ENCODE peak calls at places on chromosome 5, in eight cellular contexts. K is psoas muscle; A is Panc1; I is GM23338; O is aorta; L is neuronal stem cell; P is HCT116; W is CD8-positive, alpha-beta memory T cell. C is an unnamed sample. For H3K4me1, the result is how much of the 10 kb centered on the place peaks cover.

GRCh38 chr5:110590187-110590586 is 136.3 kb downstream of the TMEM232 start:
- DNase-seq in I (peak), O (no peak), W (no peak), A (peak), K (no peak), L (no peak), P (peak), C (no peak)

GRCh38 chr5:52840286-52841050 is 52.8 kb downstream of the ITGA1 start:
- DNase-seq in L (no peak), O (no peak), A (no peak), K (no peak), I (no peak), P (no peak), W (no peak), C (no peak)

GRCh38 chr5:98588225-98588624 is 185.2 kb upstream of the RGMB start:
- DNase-seq in L (no peak), I (no peak), A (no peak), P (no peak), K (no peak), W (no peak), O (no peak), C (no peak)

GRCh38 chr5:52497133-52497693 is 290.5 kb upstream of the ITGA1 start:
- DNase-seq in A (no peak), L (no peak), W (no peak), P (no peak), I (no peak), K (no peak), O (no peak), C (no peak)

GRCh38 chr5:164962302-164962961 is 1457.0 kb downstream of the MAT2B start:
- DNase-seq in L (no peak), W (no peak), P (no peak), I (no peak), K (no peak), A (no peak), O (no peak), C (no peak)

GRCh38 chr5:17020586-17021362 is 84.7 kb upstream of the MYO10 start:
- DNase-seq in W (no peak), K (no peak), O (no peak), L (no peak), I (no peak), P (no peak), A (no peak), C (no peak)

GRCh38 chr5:102539598-102539997 is 40.8 kb upstream of the SLCO6A1 start:
- DNase-seq in L (no peak), O (no peak), P (no peak), I (no peak), K (no peak), W (no peak), A (no peak), C (no peak)

GRCh38 chr5:65737842-65738241 is 15.8 kb downstream of the NLN start:
- DNase-seq in I (no peak), O (no peak), L (no peak), P (no peak), W (no peak), K (no peak), A (no peak), C (no peak)

GRCh38 chr5:128825826-128826225 is 139.5 kb upstream of the SLC27A6 start:
- DNase-seq in O (no peak), I (no peak), K (no peak), A (no peak), L (no peak), P (no peak), W (no peak), C (no peak)

GRCh38 chr5:56763711-56764466 is 51.5 kb upstream of the MAP3K1 start:
- DNase-seq in O (no peak), K (no peak), P (no peak), W (no peak), I (no peak), L (no peak), A (no peak), C (no peak)

GRCh38 chr5:123283031-123283430 is 140.2 kb downstream of the CEP120 start:
- DNase-seq in I (no peak), P (no peak), K (no peak), W (no peak), A (no peak), L (no peak), O (no peak), C (no peak)

GRCh38 chr5:158614951-158615350 is 484.8 kb downstream of the EBF1 start:
- DNase-seq in I (no peak), P (no peak), A (no peak), K (no peak), O (no peak), L (no peak), W (no peak), C (no peak)

GRCh38 chr5:60960591-60960990 is 15.6 kb downstream of the NDUFAF2 start:
- DNase-seq in K (no peak), O (no peak), L (no peak), A (no peak), I (peak), W (no peak), P (peak), C (no peak)

GRCh38 chr5:66994790-66995189 is 201.8 kb downstream of the CD180 start:
- DNase-seq in K (no peak), A (no peak), P (no peak), W (no peak), I (no peak), L (no peak), O (no peak), C (no peak)

GRCh38 chr5:104385901-104386300 is 823.3 kb upstream of the NUDT12 start:
- DNase-seq in L (no peak), I (no peak), A (no peak), K (no peak), W (no peak), O (no peak), P (no peak), C (no peak)

GRCh38 chr5:25858019-25858418 is 1180.4 kb downstream of the CDH9 start:
- DNase-seq in I (peak), A (no peak), O (no peak), K (no peak), L (no peak), P (no peak), W (no peak), C (peak)

GRCh38 chr5:16656561-16657191 is 39.9 kb upstream of the RETREG1 start:
- DNase-seq in A (no peak), O (no peak), P (no peak), W (no peak), K (no peak), L (no peak), I (no peak), C (no peak)

GRCh38 chr5:64800926-64801325 is 32.2 kb downstream of the CWC27 start:
- DNase-seq in I (no peak), W (no peak), K (no peak), O (no peak), A (no peak), P (no peak), L (no peak), C (no peak)

GRCh38 chr5:41629897-41630296 is 119.5 kb upstream of the PLCXD3 start:
- DNase-seq in O (no peak), A (no peak), L (no peak), W (no peak), P (no peak), I (no peak), K (no peak), C (no peak)

GRCh38 chr5:73218552-73219171 is 45.7 kb downstream of the TMEM174 start:
- DNase-seq in A (no peak), W (no peak), L (no peak), I (peak), K (no peak), P (peak), O (no peak), C (peak)

GRCh38 chr5:26719824-26720223 is 318.6 kb downstream of the CDH9 start:
- DNase-seq in P (no peak), W (no peak), I (no peak), L (no peak), K (no peak), O (no peak), A (no peak), C (no peak)

GRCh38 chr5:31113666-31114065 is 79.8 kb upstream of the CDH6 start:
- DNase-seq in W (no peak), O (no peak), K (no peak), L (no peak), P (no peak), A (no peak), I (no peak), C (no peak)

GRCh38 chr5:854217-854616 is 3.4 kb upstream of the ZDHHC11 start:
- DNase-seq in L (no peak), W (no peak), K (no peak), P (no peak), A (no peak), O (no peak), I (no peak), C (no peak)

GRCh38 chr5:128304121-128304520 is 220.6 kb downstream of the SLC12A2 start:
- DNase-seq in I (no peak), A (no peak), L (no peak), O (no peak), W (no peak), P (no peak), K (no peak), C (no peak)

GRCh38 chr5:144390133-144390532 is 219.5 kb downstream of the KCTD16 start:
- DNase-seq in O (no peak), L (no peak), P (no peak), W (no peak), K (no peak), A (no peak), I (peak), C (peak)

GRCh38 chr5:93576994-93577575 is 3.9 kb downstream of the NR2F1-AS1 start:
- DNase-seq in P (no peak), O (no peak), A (no peak), L (no peak), W (no peak), K (no peak), I (peak), C (no peak)

GRCh38 chr5:76785493-76785892 is 33.3 kb upstream of the F2RL1 start:
- DNase-seq in A (no peak), P (peak), O (no peak), K (no peak), W (no peak), I (no peak), L (no peak), C (no peak)

GRCh38 chr5:92863666-92864065 is 717.4 kb downstream of the NR2F1-AS1 start:
- DNase-seq in P (no peak), L (no peak), O (no peak), A (no peak), W (no peak), K (no peak), I (no peak), C (no peak)

GRCh38 chr5:140391732-140392131 is 9.9 kb upstream of the ANKHD1 start:
- DNase-seq in O (no peak), K (no peak), L (no peak), W (no peak), I (no peak), A (no peak), P (peak), C (no peak)

GRCh38 chr5:61123145-61123544 is 39.1 kb downstream of the SMIM15 start:
- DNase-seq in A (no peak), K (no peak), L (no peak), W (no peak), I (no peak), O (no peak), P (no peak), C (no peak)

GRCh38 chr5:79070002-79070567 is 518 bp downstream of the BHMT2 start:
- DNase-seq in L (no peak), P (no peak), O (peak), K (peak), W (no peak), I (peak), A (no peak), C (no peak)

GRCh38 chr5:38672059-38672791 is 115.8 kb upstream of the LIFR start:
- DNase-seq in P (no peak), I (no peak), W (no peak), A (no peak), L (no peak), K (no peak), O (no peak), C (peak)

GRCh38 chr5:19891658-19892057 is 96.3 kb downstream of the CDH18 start:
- DNase-seq in I (no peak), L (no peak), A (peak), K (no peak), O (no peak), P (no peak), W (no peak), C (no peak)

GRCh38 chr5:83370957-83371356 is 100.6 kb upstream of the VCAN start:
- DNase-seq in L (peak), W (no peak), O (no peak), P (no peak), K (no peak), I (no peak), A (no peak), C (no peak)

GRCh38 chr5:83377131-83377865 is 94.2 kb upstream of the VCAN start:
- DNase-seq in O (no peak), K (no peak), W (no peak), L (no peak), A (no peak), I (no peak), P (no peak), C (no peak)

GRCh38 chr5:83375049-83375710 is 96.4 kb upstream of the VCAN start:
- DNase-seq in I (no peak), W (no peak), O (no peak), K (no peak), P (no peak), A (no peak), L (no peak), C (no peak)

GRCh38 chr5:83376461-83376860 is 95.1 kb upstream of the VCAN start:
- DNase-seq in O (no peak), P (no peak), I (no peak), L (no peak), W (no peak), A (no peak), K (no peak), C (no peak)

GRCh38 chr5:83374547-83374946 is 97.0 kb upstream of the VCAN start:
- DNase-seq in L (no peak), O (no peak), W (no peak), A (no peak), I (no peak), K (no peak), P (no peak), C (no peak)
- H3K27ac ChIP-seq in L (no peak), O (no peak), W (no peak), A (no peak), I (no peak), K (no peak), P (no peak), C (no peak)

DNA sequence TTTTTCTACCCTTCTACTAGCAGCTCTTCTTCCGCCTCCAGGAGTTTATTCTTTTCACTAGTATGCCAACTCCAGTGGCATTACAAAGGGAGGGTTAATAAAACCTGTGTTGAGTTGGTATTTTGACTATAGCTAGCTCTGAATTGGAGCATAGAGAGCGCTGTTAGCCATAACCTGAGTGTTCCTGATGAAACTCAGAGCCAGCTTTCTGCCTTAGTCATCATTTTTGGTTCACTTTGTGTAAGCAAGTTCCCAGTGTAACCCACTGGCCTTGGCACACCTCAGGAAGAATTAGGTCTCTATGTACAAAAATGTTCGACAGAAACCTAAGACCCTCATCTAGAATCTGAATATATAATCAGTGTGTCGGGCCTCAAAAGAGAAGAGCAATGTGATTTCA is 238.9 kb downstream of the NR3C1 start:
- DNase-seq in P (no peak), O (no peak), A (no peak), L (no peak), K (no peak), I (no peak), W (no peak), C (no peak)
- H3K4me1 ChIP-seq in P (under half), O (under half), A (under half), L (under half), K (under half), I (under half), W (under half), C (under half)

GRCh38 chr5:2753452-2754409 is 2.3 kb upstream of the IRX2 start:
- DNase-seq in O (no peak), L (no peak), I (peak), W (no peak), A (no peak), P (no peak), K (no peak), C (peak)
- H3K4me3 ChIP-seq in O (no peak), L (peak), I (peak), W (no peak), A (no peak), P (no peak), K (no peak), C (no peak)

GRCh38 chr5:35659556-35659955 is 41.9 kb downstream of the SPEF2 start:
- DNase-seq in W (no peak), A (no peak), O (no peak), I (no peak), L (no peak), P (no peak), K (no peak), C (no peak)
- H3K27ac ChIP-seq in W (no peak), A (no peak), O (no peak), I (no peak), L (no peak), P (no peak), K (no peak), C (no peak)

DNA sequence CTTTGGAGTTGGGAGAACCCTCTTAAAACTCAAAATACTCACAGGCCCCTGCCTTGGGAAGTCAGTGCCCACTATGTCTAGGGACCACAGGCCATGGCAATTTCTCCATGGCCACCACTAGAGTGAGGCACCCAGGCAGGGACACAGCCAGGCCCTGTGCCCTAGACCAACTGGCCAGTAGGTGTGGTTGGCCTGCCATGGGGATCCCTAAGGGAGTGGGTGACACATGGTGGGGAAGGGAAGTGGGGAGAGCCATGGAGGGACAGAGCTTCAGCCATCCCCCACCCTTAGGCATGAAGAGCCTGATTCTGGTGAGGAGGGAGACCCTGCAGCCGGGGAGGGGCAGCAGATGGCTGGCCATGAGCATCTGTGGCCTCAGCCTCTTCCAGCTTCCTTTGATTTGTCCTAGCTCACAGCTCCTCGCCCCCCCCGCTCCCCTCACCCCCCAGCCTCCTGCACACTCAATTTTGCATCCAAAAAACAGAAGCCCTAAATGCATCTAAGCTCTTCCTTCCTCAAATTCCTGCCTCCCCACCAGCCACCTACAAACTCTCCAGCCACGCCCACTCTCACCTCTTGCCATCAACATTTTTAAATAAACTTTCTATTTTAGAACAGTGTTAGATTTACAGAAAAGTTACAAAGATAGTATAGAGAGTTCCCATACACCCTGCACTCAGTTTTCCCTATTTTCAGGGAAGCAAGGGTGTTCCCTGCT is 1.6 kb upstream of the DBN1 start:
- DNase-seq in P (no peak), K (no peak), I (no peak), L (no peak), W (no peak), A (no peak), O (no peak), C (no peak)
- H3K4me1 ChIP-seq in P (under half), K (under half), I (under half), L (under half), W (under half), A (under half), O (under half), C (under half)

GRCh38 chr5:172186114-172186695 is 1.8 kb downstream of the STK10 start:
- DNase-seq in W (no peak), L (no peak), P (no peak), K (no peak), O (no peak), I (no peak), A (no peak), C (no peak)
- H3K4me3 ChIP-seq in W (peak), L (no peak), P (peak), K (peak), O (no peak), I (peak), A (peak), C (peak)

GRCh38 chr5:74953601-74953960 is 87.4 kb upstream of the FAM169A start:
- DNase-seq in A (no peak), K (no peak), W (no peak), O (no peak), P (no peak), I (no peak), L (no peak), C (no peak)

GRCh38 chr5:74951855-74952254 is 85.7 kb upstream of the FAM169A start:
- DNase-seq in I (no peak), P (no peak), O (no peak), A (no peak), W (no peak), L (no peak), K (no peak), C (no peak)

GRCh38 chr5:74949976-74950375 is 83.8 kb upstream of the FAM169A start:
- DNase-seq in W (no peak), L (no peak), K (no peak), O (no peak), I (no peak), P (no peak), A (no peak), C (no peak)

GRCh38 chr5:74952406-74952805 is 86.2 kb upstream of the FAM169A start:
- DNase-seq in W (no peak), O (no peak), K (no peak), I (no peak), L (no peak), A (no peak), P (no peak), C (no peak)

DNA sequence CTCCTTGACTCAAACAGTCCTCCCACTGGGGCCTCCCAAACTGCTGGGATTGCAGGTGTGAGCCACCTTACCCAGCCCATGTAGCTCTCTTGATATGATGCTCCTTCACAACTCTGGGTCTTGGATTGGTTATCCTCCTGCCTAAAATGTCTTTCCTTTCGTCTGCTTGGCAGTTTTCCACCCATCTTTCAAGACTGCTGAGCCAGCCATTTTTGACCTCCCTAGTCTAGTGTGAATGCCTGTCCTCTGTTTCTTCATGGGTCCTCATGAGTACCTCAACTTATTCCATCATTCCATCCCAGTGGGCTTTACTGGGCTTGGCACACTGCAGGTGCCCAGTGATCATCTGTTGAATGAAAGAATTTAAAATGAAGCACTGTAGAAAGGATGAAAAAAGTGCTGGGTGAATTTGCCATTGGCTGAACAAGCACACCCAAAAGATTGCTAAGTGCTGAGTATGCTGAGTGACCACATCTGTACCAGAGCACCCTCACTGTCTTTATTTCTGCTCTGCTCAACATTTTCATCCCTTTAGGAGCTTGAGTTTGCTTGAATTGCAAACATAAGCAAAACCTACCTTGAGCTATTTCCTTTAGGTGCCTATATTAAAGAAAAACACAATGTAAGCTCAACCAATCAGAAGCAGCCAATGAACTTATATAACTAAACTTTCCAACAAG is 84.8 kb upstream of the FAM169A start:
- DNase-seq in O (no peak), A (no peak), I (no peak), K (no peak), W (no peak), P (no peak), L (no peak), C (no peak)
- H3K27ac ChIP-seq in O (no peak), A (no peak), I (no peak), K (no peak), W (no peak), P (no peak), L (no peak), C (no peak)